ENCODE peak calls at places on chromosomes 3 and 15, in six cellular contexts. F is T follicular helper cell, B is frontal cortex, S is heart left ventricle, W is mammary epithelial cell, J is GM03348. A is an unnamed sample.

GRCh38 chr15:55289011-55289572 is 521 bp downstream of the RAB27A start:
- DNase-seq in J (peak), S (peak), W (peak), F (peak), B (no peak), A (peak)

GRCh38 chr3:163541629-163542028 is 1536.7 kb downstream of the SI start:
- DNase-seq in F (no peak), B (no peak), W (no peak), J (no peak), S (no peak), A (no peak)

GRCh38 chr3:194141415-194142155 is 5.6 kb downstream of the HES1 start:
- DNase-seq in B (peak), F (no peak), W (peak), J (peak), S (peak), A (peak)

GRCh38 chr15:23074684-23075083 is 35.3 kb upstream of the TUBGCP5 start:
- DNase-seq in F (no peak), J (peak), W (no peak), B (no peak), S (no peak), A (no peak)

GRCh38 chr15:78265752-78266224 is 1.4 kb downstream of the DNAJA4 start:
- DNase-seq in J (no peak), B (no peak), F (no peak), S (peak), W (peak), A (peak)

GRCh38 chr15:95017950-95018349 is 786.6 kb downstream of the MCTP2 start:
- DNase-seq in B (no peak), W (peak), S (peak), J (no peak), F (no peak), A (no peak)

GRCh38 chr15:72732554-72732953 is 46.5 kb downstream of the BBS4 start:
- DNase-seq in J (no peak), W (no peak), F (no peak), S (no peak), B (no peak), A (no peak)

GRCh38 chr3:69420781-69421520 is 35.1 kb upstream of the FRMD4B start:
- DNase-seq in S (peak), J (no peak), F (no peak), W (peak), B (no peak), A (peak)

GRCh38 chr3:67635257-67635656 is 19.2 kb downstream of the SUCLG2 start:
- DNase-seq in B (no peak), W (peak), F (no peak), J (peak), S (no peak), A (peak)

GRCh38 chr15:81531971-81532370 is 158.0 kb upstream of the TMC3 start:
- DNase-seq in J (no peak), B (no peak), F (no peak), S (no peak), W (peak), A (peak)

GRCh38 chr3:80771085-80771484 is 990.4 kb downstream of the GBE1 start:
- DNase-seq in S (no peak), W (no peak), F (no peak), B (no peak), J (peak), A (no peak)

GRCh38 chr3:29281265-29282228 is 676 bp downstream of the RBMS3 start:
- DNase-seq in S (peak), J (peak), B (no peak), W (peak), F (no peak), A (peak)

GRCh38 chr3:105801397-105801796 is 67.4 kb downstream of the CBLB start:
- DNase-seq in B (no peak), F (no peak), J (no peak), S (no peak), W (peak), A (peak)

GRCh38 chr3:25428950-25429349 is 887 bp downstream of the RARB start:
- DNase-seq in J (no peak), F (no peak), W (no peak), S (no peak), B (no peak), A (no peak)

GRCh38 chr3:114711321-114711891 is 417.6 kb downstream of the TIGIT start:
- DNase-seq in S (no peak), W (no peak), J (no peak), B (no peak), F (no peak), A (no peak)

GRCh38 chr15:66220587-66220986 is 33.0 kb downstream of the MEGF11 start:
- DNase-seq in F (no peak), W (no peak), J (no peak), S (no peak), B (no peak), A (no peak)

GRCh38 chr3:89049119-89049518 is 58.3 kb upstream of the EPHA3 start:
- DNase-seq in W (no peak), B (no peak), S (no peak), F (no peak), J (no peak), A (peak)

GRCh38 chr15:46315540-46315939 is 680.7 kb downstream of the SQOR start:
- DNase-seq in W (no peak), F (no peak), B (no peak), J (no peak), S (no peak), A (no peak)

GRCh38 chr3:150830094-150830681 is 67.2 kb upstream of the SIAH2 start:
- DNase-seq in J (no peak), S (no peak), W (no peak), F (no peak), B (no peak), A (peak)

GRCh38 chr3:39961404-39961693 is 151.9 kb downstream of the MYRIP start:
- DNase-seq in B (no peak), F (no peak), W (no peak), S (no peak), J (no peak), A (no peak)

GRCh38 chr3:123261666-123262065 is 59.9 kb downstream of the SEC22A start:
- DNase-seq in F (no peak), W (no peak), J (no peak), S (no peak), B (no peak), A (no peak)

GRCh38 chr3:52227117-52227516 is 1.7 kb upstream of the TLR9 start:
- DNase-seq in W (no peak), J (no peak), S (no peak), F (no peak), B (no peak), A (no peak)

GRCh38 chr3:76456322-76456721 is 583.6 kb upstream of the ROBO2 start:
- DNase-seq in B (no peak), S (no peak), F (no peak), J (no peak), W (no peak), A (no peak)